ENCODE peak calls at places on chromosome 21, in nine cellular contexts. M, F, A, N, L, V, X, Y and B are unnamed samples.

GRCh38 chr21:39805983-39806382 is 61.0 kb downstream of the IGSF5 start:
- DNase-seq in N (no peak), V (no peak), F (no peak), X (no peak), L (no peak), M (no peak), Y (no peak), A (no peak), B (no peak)

GRCh38 chr21:38993561-38993960 is 187.8 kb downstream of the ETS2 start:
- DNase-seq in V (no peak), F (no peak), X (no peak), Y (peak), A (peak), L (no peak), M (no peak), N (peak), B (peak)

GRCh38 chr21:36297555-36297937 is 22.5 kb upstream of the MORC3 start:
- DNase-seq in V (no peak), Y (no peak), N (no peak), X (no peak), A (no peak), L (no peak), F (no peak), M (no peak), B (no peak)

GRCh38 chr21:40049031-40049958 is 182.1 kb downstream of the PCP4 start:
- DNase-seq in V (no peak), F (no peak), N (no peak), A (no peak), L (no peak), M (no peak), X (no peak), Y (no peak), B (no peak)

GRCh38 chr21:25107708-25108107 is 499.6 kb downstream of the MRPL39 start:
- DNase-seq in V (no peak), Y (peak), M (no peak), A (peak), F (no peak), N (peak), X (no peak), L (no peak), B (peak)

GRCh38 chr21:20591294-20591693 is 406.9 kb upstream of the NCAM2 start:
- DNase-seq in F (no peak), V (no peak), L (no peak), A (no peak), X (no peak), M (no peak), N (no peak), Y (no peak), B (no peak)

GRCh38 chr21:38472709-38473108 is 25.6 kb downstream of the ERG start:
- DNase-seq in A (no peak), N (no peak), F (peak), V (no peak), X (peak), Y (no peak), L (no peak), M (peak), B (no peak)

GRCh38 chr21:31530364-31530763 is 129.1 kb upstream of the SOD1 start:
- DNase-seq in M (no peak), F (no peak), X (no peak), V (no peak), Y (no peak), N (no peak), A (no peak), L (no peak), B (no peak)

GRCh38 chr21:25657140-25657539 is 18.1 kb downstream of the JAM2 start:
- DNase-seq in A (no peak), M (no peak), F (no peak), N (no peak), X (no peak), Y (no peak), L (no peak), V (no peak), B (no peak)

GRCh38 chr21:33300701-33301631 is 23.8 kb upstream of the IFNAR1 start:
- DNase-seq in Y (no peak), F (no peak), V (no peak), N (no peak), A (no peak), X (no peak), M (peak), L (no peak), B (peak)

GRCh38 chr21:37503848-37504467 is 137.4 kb downstream of the DYRK1A start:
- DNase-seq in A (peak), Y (peak), M (no peak), N (peak), V (no peak), X (no peak), L (peak), F (no peak), B (peak)

GRCh38 chr21:39645331-39645730 is 32.6 kb downstream of the B3GALT5 start:
- DNase-seq in V (no peak), L (no peak), X (peak), Y (no peak), A (no peak), N (no peak), M (peak), F (no peak), B (no peak)

GRCh38 chr21:33543505-33544129 is 779 bp downstream of the SON start:
- DNase-seq in N (no peak), X (no peak), F (peak), Y (peak), V (no peak), L (peak), M (no peak), A (no peak), B (no peak)

GRCh38 chr21:32515869-32516268 is 69.5 kb downstream of the TCP10L start:
- DNase-seq in V (no peak), M (no peak), X (no peak), L (no peak), Y (peak), F (no peak), A (no peak), N (no peak), B (no peak)

GRCh38 chr21:17613242-17613676 is 558 bp upstream of the BTG3 start:
- DNase-seq in F (peak), A (no peak), L (no peak), N (no peak), Y (peak), V (peak), X (no peak), M (no peak), B (peak)

GRCh38 chr21:44018127-44018526 is 6.0 kb downstream of the TRAPPC10 start:
- DNase-seq in X (no peak), Y (no peak), A (no peak), F (no peak), L (no peak), V (no peak), N (no peak), M (no peak), B (no peak)
- H3K4me3 ChIP-seq in X (no peak), Y (no peak), A (no peak), F (no peak), L (no peak), V (no peak), N (no peak), M (no peak), B (no peak)

GRCh38 chr21:16117851-16118592 is 388.2 kb downstream of the USP25 start:
- DNase-seq in N (peak), X (no peak), L (no peak), Y (peak), V (no peak), M (no peak), F (no peak), A (peak), B (no peak)
- H3K4me3 ChIP-seq in N (no peak), X (no peak), L (no peak), Y (peak), V (peak), M (no peak), F (no peak), A (no peak), B (no peak)

GRCh38 chr21:30408782-30409494 is 13.1 kb downstream of the KRTAP13-1 start:
- DNase-seq in V (no peak), X (peak), Y (peak), F (peak), L (peak), N (no peak), M (peak), A (no peak), B (peak)
- H3K4me3 ChIP-seq in V (no peak), X (no peak), Y (no peak), F (no peak), L (no peak), N (no peak), M (no peak), A (no peak), B (peak)

GRCh38 chr21:42057861-42058437 is 13.2 kb upstream of the UMODL1 start:
- DNase-seq in V (no peak), L (no peak), M (no peak), Y (no peak), A (no peak), F (no peak), X (no peak), N (no peak), B (peak)
- H3K4me3 ChIP-seq in V (no peak), L (no peak), M (no peak), Y (no peak), A (no peak), F (no peak), X (no peak), N (no peak), B (no peak)

GRCh38 chr21:45458281-45459170 is 53.6 kb downstream of the COL18A1 start:
- DNase-seq in M (no peak), Y (no peak), N (no peak), V (no peak), L (no peak), X (no peak), F (no peak), A (no peak), B (no peak)
- H3K4me3 ChIP-seq in M (no peak), Y (no peak), N (no peak), V (no peak), L (no peak), X (no peak), F (no peak), A (no peak), B (no peak)

DNA sequence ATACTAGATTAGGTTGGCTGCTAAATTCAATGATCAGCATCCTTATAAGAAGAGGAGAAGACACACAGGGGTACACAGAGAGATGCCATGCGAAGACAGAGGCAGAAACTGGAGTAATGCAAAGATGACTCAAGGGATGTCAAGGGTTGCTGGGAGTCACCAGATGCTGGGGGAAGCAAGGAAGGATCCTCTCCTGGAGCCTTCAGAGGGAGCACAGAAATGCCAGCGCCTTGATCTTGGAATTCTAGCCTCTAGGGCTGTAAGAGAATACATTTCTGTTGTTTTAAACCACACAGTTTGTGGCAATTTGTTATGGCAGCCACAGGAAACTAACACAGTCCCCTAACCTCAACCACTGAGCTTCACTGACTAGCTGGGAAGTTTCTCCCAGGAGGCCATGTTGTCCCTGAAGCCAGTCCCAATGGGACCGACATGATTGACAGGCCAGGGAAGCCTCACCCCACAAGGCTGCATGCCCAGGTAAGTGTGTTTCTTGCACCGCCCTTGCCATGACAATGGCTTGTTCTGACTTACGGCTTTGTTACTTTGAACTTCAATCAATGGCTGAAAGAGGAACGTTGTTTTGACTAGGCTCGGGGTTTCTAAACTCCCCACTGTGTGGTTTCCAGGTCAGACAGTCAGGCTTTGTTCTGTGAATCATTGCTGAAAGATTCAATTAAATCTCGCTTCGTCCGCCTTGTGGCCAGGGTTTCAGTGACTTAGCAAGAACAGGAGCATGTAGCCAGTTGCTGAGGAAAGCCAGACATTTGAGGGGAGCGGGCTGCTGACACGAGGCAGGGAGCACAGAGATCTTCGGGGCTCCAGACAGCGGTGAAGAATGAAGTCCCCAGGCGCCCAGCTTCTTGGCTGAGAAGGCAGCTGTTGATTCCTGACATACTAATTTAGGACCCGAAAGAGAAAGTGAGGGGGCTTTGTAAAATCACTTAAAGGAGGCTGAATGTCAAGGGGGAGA is 62.3 kb downstream of the RUNX1 start:
- DNase-seq in V (no peak), M (no peak), F (no peak), Y (peak), N (no peak), A (peak), L (peak), X (peak), B (peak)
- H3K4me3 ChIP-seq in V (no peak), M (no peak), F (no peak), Y (no peak), N (no peak), A (no peak), L (no peak), X (no peak), B (no peak)

DNA sequence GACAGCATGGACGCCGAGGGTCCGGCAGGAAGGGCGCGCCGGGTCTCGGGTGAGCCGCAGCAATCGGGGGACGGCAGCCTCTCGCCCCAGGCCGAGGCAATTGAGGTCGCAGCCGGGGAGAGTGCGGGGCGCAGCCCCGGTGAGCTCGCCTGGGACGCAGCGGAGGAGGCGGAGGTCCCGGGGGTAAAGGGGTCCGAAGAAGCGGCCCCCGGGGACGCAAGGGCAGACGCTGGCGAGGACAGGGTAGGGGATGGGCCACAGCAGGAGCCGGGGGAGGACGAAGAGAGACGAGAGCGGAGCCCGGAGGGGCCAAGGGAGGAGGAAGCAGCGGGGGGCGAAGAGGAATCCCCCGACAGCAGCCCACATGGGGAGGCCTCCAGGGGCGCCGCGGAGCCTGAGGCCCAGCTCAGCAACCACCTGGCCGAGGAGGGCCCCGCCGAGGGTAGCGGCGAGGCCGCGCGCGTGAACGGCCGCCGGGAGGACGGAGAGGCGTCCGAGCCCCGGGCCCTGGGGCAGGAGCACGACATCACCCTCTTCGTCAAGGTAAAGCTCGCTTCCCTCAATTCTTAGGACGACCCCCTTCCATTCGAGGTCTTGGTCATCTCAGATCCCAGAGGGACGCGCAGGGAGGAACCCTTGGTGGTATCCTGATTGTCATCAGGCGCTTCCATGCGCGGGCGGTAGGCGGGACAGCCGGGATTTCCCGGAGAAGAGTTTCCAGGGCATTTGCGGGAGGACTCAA is 1.6 kb downstream of the CLIC6 start:
- DNase-seq in F (no peak), L (peak), N (no peak), A (no peak), Y (peak), X (peak), V (peak), M (peak), B (peak)
- H3K4me3 ChIP-seq in F (peak), L (peak), N (peak), A (peak), Y (peak), X (peak), V (peak), M (peak), B (peak)